ENCODE peak calls at places on chromosome 14, in seven cellular contexts. One of them, this sample, is unnamed.

GRCh38 chr14:30903285-30904124 is 29.1 kb downstream of the COCH start:
- DNase-seq in tibial artery: no peak
- DNase-seq in adrenal gland: no peak
- DNase-seq in astrocyte of the spinal cord: no peak
- DNase-seq in IMR-90: no peak
- DNase-seq in H1: no peak
- DNase-seq in body of pancreas: no peak
- DNase-seq in this sample: no peak

GRCh38 chr14:98614741-98615140 is 657.3 kb downstream of the BCL11B start:
- DNase-seq in tibial artery: no peak
- DNase-seq in adrenal gland: no peak
- DNase-seq in astrocyte of the spinal cord: no peak
- DNase-seq in IMR-90: no peak
- DNase-seq in H1: no peak
- DNase-seq in body of pancreas: no peak
- DNase-seq in this sample: no peak

GRCh38 chr14:93271111-93271510 is 61.7 kb downstream of the BTBD7 start:
- DNase-seq in tibial artery: no peak
- DNase-seq in adrenal gland: no peak
- DNase-seq in astrocyte of the spinal cord: no peak
- DNase-seq in IMR-90: no peak
- DNase-seq in H1: no peak
- DNase-seq in body of pancreas: no peak
- DNase-seq in this sample: no peak

GRCh38 chr14:93013368-93013719 is 90.4 kb downstream of the CHGA start:
- DNase-seq in tibial artery: peak
- DNase-seq in adrenal gland: no peak
- DNase-seq in astrocyte of the spinal cord: no peak
- DNase-seq in IMR-90: peak
- DNase-seq in H1: no peak
- DNase-seq in body of pancreas: peak
- DNase-seq in this sample: no peak

GRCh38 chr14:100015251-100015655 is 50.0 kb upstream of the EVL start:
- DNase-seq in tibial artery: no peak
- DNase-seq in adrenal gland: peak
- DNase-seq in astrocyte of the spinal cord: no peak
- DNase-seq in IMR-90: peak
- DNase-seq in H1: no peak
- DNase-seq in body of pancreas: peak
- DNase-seq in this sample: no peak

GRCh38 chr14:21039585-21040369 is 2.4 kb upstream of the RNASE7 start:
- DNase-seq in tibial artery: no peak
- DNase-seq in adrenal gland: peak
- DNase-seq in astrocyte of the spinal cord: peak
- DNase-seq in IMR-90: peak
- DNase-seq in H1: no peak
- DNase-seq in body of pancreas: peak
- DNase-seq in this sample: no peak

GRCh38 chr14:85415015-85415712 is 114.8 kb upstream of the FLRT2 start:
- DNase-seq in tibial artery: peak
- DNase-seq in adrenal gland: peak
- DNase-seq in astrocyte of the spinal cord: peak
- DNase-seq in IMR-90: peak
- DNase-seq in H1: peak
- DNase-seq in body of pancreas: peak
- DNase-seq in this sample: no peak

GRCh38 chr14:101478796-101479410 is 82.4 kb upstream of the DIO3 start:
- DNase-seq in tibial artery: peak
- DNase-seq in adrenal gland: peak
- DNase-seq in astrocyte of the spinal cord: no peak
- DNase-seq in IMR-90: no peak
- DNase-seq in H1: no peak
- DNase-seq in body of pancreas: peak
- DNase-seq in this sample: no peak

GRCh38 chr14:100617715-100618693 is 30.8 kb upstream of the BEGAIN start:
- DNase-seq in tibial artery: peak
- DNase-seq in adrenal gland: no peak
- DNase-seq in astrocyte of the spinal cord: peak
- DNase-seq in IMR-90: no peak
- DNase-seq in H1: no peak
- DNase-seq in body of pancreas: no peak
- DNase-seq in this sample: no peak

GRCh38 chr14:21104448-21105060 is 3.7 kb downstream of the TMEM253 start:
- DNase-seq in tibial artery: peak
- DNase-seq in adrenal gland: peak
- DNase-seq in astrocyte of the spinal cord: peak
- DNase-seq in IMR-90: peak
- DNase-seq in H1: peak
- DNase-seq in body of pancreas: peak
- DNase-seq in this sample: peak

GRCh38 chr14:53999061-53999488 is 42.5 kb upstream of the BMP4 start:
- DNase-seq in tibial artery: no peak
- DNase-seq in adrenal gland: no peak
- DNase-seq in astrocyte of the spinal cord: peak
- DNase-seq in IMR-90: peak
- DNase-seq in H1: no peak
- DNase-seq in body of pancreas: no peak
- DNase-seq in this sample: no peak

GRCh38 chr14:64971890-64972785 is at the start of gene RAB15:
- DNase-seq in tibial artery: no peak
- DNase-seq in adrenal gland: no peak
- DNase-seq in astrocyte of the spinal cord: no peak
- DNase-seq in IMR-90: peak
- DNase-seq in H1: no peak
- DNase-seq in body of pancreas: peak
- DNase-seq in this sample: no peak

GRCh38 chr14:93263416-93263815 is 56.4 kb downstream of the UBR7 start:
- DNase-seq in tibial artery: no peak
- DNase-seq in adrenal gland: no peak
- DNase-seq in astrocyte of the spinal cord: no peak
- DNase-seq in IMR-90: peak
- DNase-seq in H1: no peak
- DNase-seq in body of pancreas: no peak
- DNase-seq in this sample: no peak

GRCh38 chr14:62179367-62180018 is 417.3 kb downstream of the SNAPC1 start:
- DNase-seq in tibial artery: no peak
- DNase-seq in adrenal gland: peak
- DNase-seq in astrocyte of the spinal cord: peak
- DNase-seq in IMR-90: peak
- DNase-seq in H1: peak
- DNase-seq in body of pancreas: peak
- DNase-seq in this sample: peak

GRCh38 chr14:93903342-93904184 is 23.6 kb upstream of the FAM181A start:
- DNase-seq in tibial artery: no peak
- DNase-seq in adrenal gland: no peak
- DNase-seq in astrocyte of the spinal cord: no peak
- DNase-seq in IMR-90: no peak
- DNase-seq in H1: no peak
- DNase-seq in body of pancreas: no peak
- DNase-seq in this sample: no peak

GRCh38 chr14:100893760-100894159 is 9.8 kb downstream of the RTL1 start:
- DNase-seq in tibial artery: no peak
- DNase-seq in adrenal gland: peak
- DNase-seq in astrocyte of the spinal cord: no peak
- DNase-seq in IMR-90: no peak
- DNase-seq in H1: no peak
- DNase-seq in body of pancreas: no peak
- DNase-seq in this sample: no peak

GRCh38 chr14:73325063-73325462 is 87.8 kb downstream of the PAPLN start:
- DNase-seq in tibial artery: no peak
- DNase-seq in adrenal gland: no peak
- DNase-seq in astrocyte of the spinal cord: no peak
- DNase-seq in IMR-90: no peak
- DNase-seq in H1: no peak
- DNase-seq in body of pancreas: no peak
- DNase-seq in this sample: no peak

GRCh38 chr14:76355771-76356170 is 20.2 kb upstream of the ESRRB start:
- DNase-seq in tibial artery: no peak
- DNase-seq in adrenal gland: no peak
- DNase-seq in astrocyte of the spinal cord: no peak
- DNase-seq in IMR-90: no peak
- DNase-seq in H1: no peak
- DNase-seq in body of pancreas: no peak
- DNase-seq in this sample: no peak

GRCh38 chr14:54650331-54651017 is 83.5 kb downstream of the SAMD4A start:
- DNase-seq in tibial artery: peak
- DNase-seq in adrenal gland: peak
- DNase-seq in astrocyte of the spinal cord: peak
- DNase-seq in IMR-90: peak
- DNase-seq in H1: no peak
- DNase-seq in body of pancreas: peak
- DNase-seq in this sample: peak

GRCh38 chr14:73760598-73761586 is 46.7 kb upstream of the PNMA1 start:
- DNase-seq in tibial artery: no peak
- DNase-seq in adrenal gland: no peak
- DNase-seq in astrocyte of the spinal cord: no peak
- DNase-seq in IMR-90: no peak
- DNase-seq in H1: no peak
- DNase-seq in body of pancreas: no peak
- DNase-seq in this sample: no peak

GRCh38 chr14:30710870-30711269 is 88.8 kb downstream of the SCFD1 start:
- DNase-seq in tibial artery: no peak
- DNase-seq in adrenal gland: no peak
- DNase-seq in astrocyte of the spinal cord: no peak
- DNase-seq in IMR-90: peak
- DNase-seq in H1: no peak
- DNase-seq in body of pancreas: no peak
- DNase-seq in this sample: no peak

GRCh38 chr14:90336985-90337384 is 5.2 kb upstream of the NRDE2 start:
- DNase-seq in tibial artery: no peak
- DNase-seq in adrenal gland: no peak
- DNase-seq in astrocyte of the spinal cord: no peak
- DNase-seq in IMR-90: no peak
- DNase-seq in H1: no peak
- DNase-seq in body of pancreas: no peak
- DNase-seq in this sample: no peak

GRCh38 chr14:81811705-81812269 is 278.1 kb upstream of the SEL1L start:
- DNase-seq in tibial artery: no peak
- DNase-seq in adrenal gland: no peak
- DNase-seq in astrocyte of the spinal cord: no peak
- DNase-seq in IMR-90: no peak
- DNase-seq in H1: no peak
- DNase-seq in body of pancreas: no peak
- DNase-seq in this sample: no peak

GRCh38 chr14:93932642-93933041 is 5.5 kb downstream of the FAM181A start:
- DNase-seq in tibial artery: no peak
- DNase-seq in adrenal gland: no peak
- DNase-seq in astrocyte of the spinal cord: no peak
- DNase-seq in IMR-90: no peak
- DNase-seq in H1: no peak
- DNase-seq in body of pancreas: no peak
- DNase-seq in this sample: no peak

GRCh38 chr14:60944206-60944605 is 36.7 kb downstream of the TRMT5 start:
- DNase-seq in tibial artery: no peak
- DNase-seq in adrenal gland: no peak
- DNase-seq in astrocyte of the spinal cord: no peak
- DNase-seq in IMR-90: no peak
- DNase-seq in H1: no peak
- DNase-seq in body of pancreas: no peak
- DNase-seq in this sample: no peak

DNA sequence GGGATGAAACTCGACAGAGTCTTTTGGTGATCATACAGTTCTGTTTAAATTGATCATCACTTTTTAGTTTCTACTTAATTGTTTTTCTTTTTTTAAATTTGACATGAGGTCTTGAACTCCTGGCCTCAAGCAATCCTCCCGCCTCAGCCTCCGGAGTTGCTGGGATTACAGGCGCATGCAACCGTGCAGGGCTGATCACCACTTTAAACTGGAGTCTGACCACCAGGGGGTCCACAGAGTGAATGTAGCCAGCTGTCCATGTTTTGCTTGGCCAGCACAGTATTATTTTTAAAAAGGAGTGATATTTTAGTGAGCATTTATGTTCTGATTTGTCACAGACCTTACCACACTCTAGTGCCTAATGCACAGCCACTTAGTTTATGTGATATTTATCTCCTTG is 10.7 kb downstream of the DAAM1 start:
- DNase-seq in tibial artery: no peak
- DNase-seq in adrenal gland: no peak
- DNase-seq in astrocyte of the spinal cord: peak
- DNase-seq in IMR-90: no peak
- DNase-seq in H1: no peak
- DNase-seq in body of pancreas: no peak
- DNase-seq in this sample: no peak
- TF ChIP-seq CTCF in tibial artery: no peak
- TF ChIP-seq CTCF in adrenal gland: no peak
- TF ChIP-seq CTCF in astrocyte of the spinal cord: peak
- TF ChIP-seq CTCF in IMR-90: peak
- TF ChIP-seq CTCF in H1: no peak
- TF ChIP-seq CTCF in body of pancreas: no peak
- TF ChIP-seq CTCF in this sample: no peak

GRCh38 chr14:88727057-88727456 is 65.7 kb downstream of the EML5 start:
- DNase-seq in tibial artery: no peak
- DNase-seq in adrenal gland: no peak
- DNase-seq in astrocyte of the spinal cord: no peak
- DNase-seq in IMR-90: peak
- DNase-seq in H1: no peak
- DNase-seq in body of pancreas: no peak
- DNase-seq in this sample: no peak
- H3K4me3 ChIP-seq in tibial artery: no peak
- H3K4me3 ChIP-seq in adrenal gland: no peak
- H3K4me3 ChIP-seq in astrocyte of the spinal cord: no peak
- H3K4me3 ChIP-seq in IMR-90: no peak
- H3K4me3 ChIP-seq in H1: no peak
- H3K4me3 ChIP-seq in body of pancreas: no peak
- H3K4me3 ChIP-seq in this sample: no peak

DNA sequence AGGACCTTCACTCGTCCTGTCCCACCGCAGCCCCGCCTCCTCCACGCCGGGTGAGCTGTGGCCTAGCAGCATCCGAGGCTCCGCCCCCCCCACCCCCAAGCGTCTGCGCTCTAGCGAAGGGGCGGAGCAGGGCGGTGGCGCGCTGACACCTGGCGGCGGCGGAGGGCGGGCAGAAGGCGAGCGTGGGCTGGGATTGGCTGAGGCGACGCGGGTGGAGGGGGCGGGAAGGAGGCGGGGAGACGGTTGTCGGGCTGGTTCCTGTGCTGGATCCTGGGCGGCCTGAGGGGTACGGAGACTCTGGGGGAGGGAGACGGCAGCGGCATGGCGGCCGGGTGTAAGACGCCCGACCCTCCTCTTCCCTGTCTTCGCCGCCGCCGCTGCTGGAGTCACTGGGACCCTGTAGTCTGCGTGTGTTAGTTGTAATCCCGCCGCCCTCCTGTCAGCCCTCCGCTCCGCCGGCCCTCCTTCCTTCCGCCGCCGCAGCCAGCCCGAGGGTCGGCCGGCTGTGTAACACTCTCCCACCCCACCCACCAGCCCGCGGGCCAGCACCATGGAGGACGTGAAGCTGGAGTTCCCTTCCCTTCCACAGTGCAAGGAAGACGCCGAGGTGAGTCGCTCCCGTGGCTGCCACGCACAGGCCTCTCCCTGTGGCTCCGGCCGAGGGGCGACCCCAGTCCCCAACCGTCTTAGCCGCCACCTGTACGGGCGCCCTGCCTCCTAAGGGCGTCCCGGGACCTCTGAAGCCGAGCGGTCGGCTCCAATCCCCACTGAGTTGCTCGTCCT is at the start of gene STYX:
- DNase-seq in tibial artery: peak
- DNase-seq in adrenal gland: peak
- DNase-seq in astrocyte of the spinal cord: peak
- DNase-seq in IMR-90: peak
- DNase-seq in H1: peak
- DNase-seq in body of pancreas: peak
- DNase-seq in this sample: peak
- TF ChIP-seq CTCF in tibial artery: peak
- TF ChIP-seq CTCF in adrenal gland: peak
- TF ChIP-seq CTCF in astrocyte of the spinal cord: no peak
- TF ChIP-seq CTCF in IMR-90: no peak
- TF ChIP-seq CTCF in H1: no peak
- TF ChIP-seq CTCF in body of pancreas: peak
- TF ChIP-seq CTCF in this sample: peak

GRCh38 chr14:68966872-68967301 is 12.2 kb downstream of the ACTN1 start:
- DNase-seq in tibial artery: no peak
- DNase-seq in adrenal gland: peak
- DNase-seq in astrocyte of the spinal cord: peak
- DNase-seq in IMR-90: no peak
- DNase-seq in H1: no peak
- DNase-seq in body of pancreas: peak
- DNase-seq in this sample: no peak
- H3K4me3 ChIP-seq in tibial artery: no peak
- H3K4me3 ChIP-seq in adrenal gland: no peak
- H3K4me3 ChIP-seq in astrocyte of the spinal cord: no peak
- H3K4me3 ChIP-seq in IMR-90: no peak
- H3K4me3 ChIP-seq in H1: no peak
- H3K4me3 ChIP-seq in body of pancreas: no peak
- H3K4me3 ChIP-seq in this sample: no peak